ENCODE peak calls at places on chromosomes 1 and 21, in four cellular contexts. T is WTC11, C is HepG2, X is K562. K is an unnamed sample.

GRCh38 chr1:154418898-154419619 is 13.9 kb downstream of the IL6R start:
- DNase-seq in T (no peak), C (no peak), X (no peak), K (no peak)

GRCh38 chr1:171595324-171595723 is 26.7 kb upstream of the MYOCOS start:
- DNase-seq in T (no peak), C (no peak), X (no peak), K (no peak)

GRCh38 chr1:45359882-45360513 is 19.8 kb upstream of the MUTYH start:
- DNase-seq in T (peak; percentile 32), C (peak; percentile 40), X (peak; percentile 30), K (peak; percentile 53)

GRCh38 chr1:240170806-240171205 is 79.1 kb downstream of the FMN2 start:
- DNase-seq in T (no peak), C (no peak), X (no peak), K (no peak)

GRCh38 chr1:234102591-234102990 is 198.1 kb downstream of the SLC35F3 start:
- DNase-seq in T (no peak), C (no peak), X (no peak), K (no peak)

GRCh38 chr1:211632808-211633522 is 42.5 kb downstream of the NEK2 start:
- DNase-seq in T (no peak), C (no peak), X (no peak), K (no peak)

GRCh38 chr1:55692721-55693120 is 477.6 kb upstream of the USP24 start:
- DNase-seq in T (no peak), C (no peak), X (no peak), K (no peak)

GRCh38 chr1:16631248-16632043 is 18.1 kb upstream of the NBPF1 start:
- DNase-seq in T (no peak), C (no peak), X (peak; percentile 50), K (no peak)

GRCh38 chr1:94237291-94238226 is at the start of gene ARHGAP29:
- DNase-seq in T (peak; percentile 92), C (peak; percentile 74), X (peak; percentile 76), K (peak; percentile 93)

GRCh38 chr21:43824250-43824882 is 35.0 kb downstream of the RRP1 start:
- DNase-seq in T (no peak), C (no peak), X (no peak), K (no peak)

GRCh38 chr1:160245420-160245819 is 16.9 kb downstream of the DCAF8 start:
- DNase-seq in T (no peak), C (no peak), X (no peak), K (no peak)

GRCh38 chr1:19468397-19468956 is 16.9 kb downstream of the CAPZB start:
- DNase-seq in T (no peak), C (peak; percentile 60), X (peak; percentile 70), K (no peak)

GRCh38 chr1:215380566-215380965 is 186.5 kb upstream of the KCTD3 start:
- DNase-seq in T (no peak), C (no peak), X (no peak), K (no peak)

GRCh38 chr1:9291914-9292360 is 757 bp upstream of the SPSB1 start:
- DNase-seq in T (no peak), C (peak; percentile 58), X (no peak), K (no peak)

GRCh38 chr1:12387641-12388040 is 157.8 kb downstream of the VPS13D start:
- DNase-seq in T (no peak), C (no peak), X (no peak), K (no peak)

GRCh38 chr1:24688621-24689195 is 45.6 kb downstream of the SRRM1 start:
- DNase-seq in T (peak; percentile 79), C (peak; percentile 57), X (peak; percentile 69), K (peak; percentile 80)

GRCh38 chr1:153679337-153680119 is 1.0 kb downstream of the NPR1 start:
- DNase-seq in T (peak; percentile 30), C (no peak), X (no peak), K (no peak)

GRCh38 chr1:15714438-15715136 is 21.5 kb upstream of the SLC25A34 start:
- DNase-seq in T (no peak), C (no peak), X (no peak), K (no peak)

GRCh38 chr1:213724640-213725536 is 262.9 kb upstream of the PROX1 start:
- DNase-seq in T (no peak), C (peak; percentile 31), X (no peak), K (no peak)

GRCh38 chr1:214707306-214708087 is 104.5 kb downstream of the CENPF start:
- DNase-seq in T (no peak), C (no peak), X (no peak), K (no peak)

GRCh38 chr1:209405183-209405823 is 178.2 kb upstream of the CAMK1G start:
- DNase-seq in T (no peak), C (no peak), X (no peak), K (no peak)

GRCh38 chr21:45950740-45951515 is 30.6 kb upstream of the COL6A1 start:
- DNase-seq in T (no peak), C (no peak), X (no peak), K (no peak)
- TF ChIP-seq ELF4 in T (no peak), C (no peak), X (no peak), K (no peak)

DNA sequence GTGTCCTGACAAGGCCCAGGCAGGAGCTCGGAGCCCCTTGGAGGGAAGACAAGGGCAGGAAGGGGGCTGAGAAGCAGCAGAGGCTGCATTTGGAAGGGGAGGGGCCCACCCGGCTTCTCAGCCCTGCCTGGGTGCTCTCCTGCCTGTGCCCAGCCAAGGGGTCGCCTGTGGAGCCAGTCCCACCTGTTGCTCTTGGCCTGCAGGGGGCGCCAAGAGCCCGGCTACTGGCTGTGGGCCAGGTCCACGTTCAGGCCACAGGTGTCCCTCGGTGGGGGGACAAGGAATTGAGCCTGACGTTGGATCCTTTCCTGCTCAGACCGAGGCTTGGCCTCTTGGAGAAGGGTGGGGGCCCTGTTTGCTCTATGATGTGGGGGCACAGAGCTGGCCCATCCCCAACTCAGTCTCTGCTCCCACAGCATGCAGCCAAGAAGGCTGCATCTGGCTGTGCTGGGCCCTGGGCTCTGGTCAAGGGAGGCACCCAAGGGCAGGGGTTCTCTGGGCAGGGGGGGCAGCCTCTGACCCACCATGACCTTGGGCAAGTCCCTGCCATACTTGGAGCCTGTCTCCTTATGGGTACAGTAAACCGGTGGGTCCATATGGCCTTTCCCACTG is 10.9 kb downstream of the WNT4 start:
- DNase-seq in T (peak; percentile 85), C (peak; percentile 30), X (peak; percentile 91), K (peak; percentile 84)
- TF ChIP-seq ELF4 in T (no peak), C (no peak), X (no peak), K (no peak)

GRCh38 chr1:248850536-248851251 is 8.2 kb downstream of the ZNF692 start:
- DNase-seq in T (no peak), C (no peak), X (no peak), K (no peak)

GRCh38 chr1:248851390-248851789 is 7.5 kb downstream of the ZNF692 start:
- DNase-seq in T (no peak), C (no peak), X (peak; percentile 32), K (no peak)

GRCh38 chr1:248853668-248854375 is 5.1 kb downstream of the ZNF692 start:
- DNase-seq in T (no peak), C (no peak), X (no peak), K (no peak)

GRCh38 chr1:248852548-248852947 is 6.3 kb downstream of the ZNF692 start:
- DNase-seq in T (no peak), C (no peak), X (no peak), K (no peak)

GRCh38 chr1:248853023-248853422 is 5.9 kb downstream of the ZNF692 start:
- DNase-seq in T (no peak), C (no peak), X (no peak), K (no peak)
- TF ChIP-seq ELF4 in T (no peak), C (no peak), X (no peak), K (no peak)

GRCh38 chr1:109539676-109540075 is at the start of gene GPR61:
- DNase-seq in T (no peak), C (no peak), X (no peak), K (no peak)
- TF ChIP-seq ELF4 in T (no peak), C (no peak), X (no peak), K (no peak)